ENCODE peak calls at places on chromosome 1, in six cellular contexts. T, J, B, W, Z and I are unnamed samples.
A peak's percentile ranks its signal among the peaks of the same experiment; 100 is the strongest.

GRCh38 chr1:62720946-62721554 is 32.9 kb upstream of the DOCK7 start:
- DNase-seq in T (peak; percentile 52), J (no peak), B (no peak), W (no peak), Z (no peak), I (no peak)

GRCh38 chr1:26789953-26790352 is 2.2 kb downstream of the PIGV start:
- DNase-seq in T (no peak), J (no peak), B (no peak), W (no peak), Z (no peak), I (no peak)

GRCh38 chr1:115647919-115648597 is 6.3 kb downstream of the VANGL1 start:
- DNase-seq in T (no peak), J (no peak), B (no peak), W (no peak), Z (no peak), I (no peak)

GRCh38 chr1:220450927-220451326 is 77.0 kb upstream of the MARK1 start:
- DNase-seq in T (no peak), J (no peak), B (no peak), W (no peak), Z (no peak), I (no peak)

GRCh38 chr1:204149635-204150565 is 1.9 kb downstream of the ETNK2 start:
- DNase-seq in T (no peak), J (peak; percentile 34), B (peak; percentile 41), W (peak; percentile 71), Z (no peak), I (no peak)

GRCh38 chr1:216606047-216606637 is 117.1 kb downstream of the ESRRG start:
- DNase-seq in T (peak; percentile 46), J (no peak), B (no peak), W (no peak), Z (no peak), I (no peak)

GRCh38 chr1:230112131-230112701 is 45.2 kb downstream of the GALNT2 start:
- DNase-seq in T (peak; percentile 55), J (no peak), B (no peak), W (no peak), Z (no peak), I (no peak)

GRCh38 chr1:153400244-153400643 is 9.4 kb upstream of the S100A8 start:
- DNase-seq in T (no peak), J (no peak), B (no peak), W (no peak), Z (no peak), I (no peak)

GRCh38 chr1:43329995-43330751 is 7.4 kb upstream of the MPL start:
- DNase-seq in T (no peak), J (no peak), B (no peak), W (peak; percentile 84), Z (no peak), I (no peak)

GRCh38 chr1:222734740-222735139 is 2.3 kb upstream of the FAM177B start:
- DNase-seq in T (no peak), J (no peak), B (no peak), W (no peak), Z (no peak), I (no peak)

GRCh38 chr1:54397090-54397591 is 9.1 kb downstream of the SSBP3 start:
- DNase-seq in T (no peak), J (peak; percentile 65), B (no peak), W (peak; percentile 69), Z (no peak), I (no peak)

DNA sequence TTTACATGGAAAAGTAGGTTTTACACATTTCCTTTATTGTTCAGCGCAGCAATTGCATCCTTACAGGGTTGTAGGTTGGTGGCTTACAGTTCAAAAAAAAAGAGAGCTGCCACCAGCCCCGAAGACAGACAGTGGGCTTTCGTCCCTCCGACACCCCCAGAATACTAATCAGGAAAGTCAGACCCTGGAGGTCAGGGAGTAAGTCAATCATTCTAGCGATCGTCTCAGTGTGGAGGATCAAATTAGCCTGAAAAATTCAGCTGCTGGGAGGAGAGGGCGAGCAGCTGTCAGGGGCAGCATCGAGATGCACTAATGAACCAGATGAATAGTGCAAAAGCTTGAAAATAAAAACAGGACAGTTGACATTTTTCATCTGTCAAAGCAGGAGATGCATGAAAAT is 138.4 kb downstream of the NEK7 start:
- DNase-seq in T (no peak), J (no peak), B (no peak), W (no peak), Z (no peak), I (no peak)
- H3K4me1 ChIP-seq in T (peaks cover 17% of the 10 kb centered on the region), J (peaks cover 4% of the 10 kb centered on the region), B (no peaks in the 10 kb centered on the region), W (peaks cover 12% of the 10 kb centered on the region), Z (no peaks in the 10 kb centered on the region), I (no peaks in the 10 kb centered on the region)

GRCh38 chr1:226064168-226064815 is 1.8 kb downstream of the H3-3A start:
- DNase-seq in T (no peak), J (peak; percentile 36), B (peak; percentile 53), W (no peak), Z (no peak), I (no peak)

GRCh38 chr1:226060976-226061792 is 1.3 kb upstream of the H3-3A start:
- DNase-seq in T (peak; percentile 20), J (no peak), B (no peak), W (no peak), Z (no peak), I (no peak)

GRCh38 chr1:226061793-226062557 is 541 bp upstream of the H3-3A start:
- DNase-seq in T (peak; percentile 90), J (peak; percentile 85), B (no peak), W (no peak), Z (peak; percentile 33), I (no peak)

GRCh38 chr1:226063362-226064167 is 1.0 kb downstream of the H3-3A start:
- DNase-seq in T (peak; percentile 71), J (peak; percentile 44), B (peak; percentile 64), W (peak; percentile 89), Z (peak; percentile 54), I (no peak)

DNA sequence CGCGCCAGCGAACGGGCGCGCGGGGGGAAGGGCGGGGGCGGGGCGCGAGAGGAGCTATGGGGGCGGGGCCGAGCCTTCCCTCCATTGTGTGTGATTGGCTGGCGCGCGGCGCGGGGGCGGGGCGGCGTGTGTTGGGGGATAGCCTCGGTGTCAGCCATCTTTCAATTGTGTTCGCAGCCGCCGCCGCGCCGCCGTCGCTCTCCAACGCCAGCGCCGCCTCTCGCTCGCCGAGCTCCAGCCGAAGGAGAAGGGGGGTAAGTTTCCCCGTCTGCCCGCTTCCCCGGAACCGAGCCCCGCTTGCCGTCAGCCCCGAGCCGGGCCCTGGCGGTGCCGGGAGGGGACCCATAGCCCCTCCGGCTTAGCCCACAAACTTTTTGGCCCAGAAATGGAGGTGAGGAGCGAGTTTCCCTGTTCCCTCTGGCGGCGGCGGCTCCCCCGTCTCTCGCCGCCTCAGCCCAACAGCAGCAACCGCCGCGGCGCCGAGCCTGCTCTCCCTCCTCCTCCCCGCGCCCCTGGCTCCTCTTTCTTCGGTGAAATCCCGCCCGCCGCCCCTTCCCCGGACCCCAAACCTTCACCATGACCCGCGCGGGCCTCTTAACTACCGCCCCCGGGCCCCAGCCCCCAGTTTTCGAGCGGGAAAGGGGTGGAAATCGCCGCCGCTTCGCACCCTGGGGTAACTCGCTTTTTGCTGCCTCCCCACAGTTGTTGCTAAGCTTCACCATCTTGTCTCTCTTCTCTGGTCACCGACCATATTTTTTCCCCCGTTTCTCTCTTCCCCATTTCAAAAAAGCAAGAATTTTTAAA is at the start of gene H3-3A:
- DNase-seq in T (peak; percentile 98), J (peak; percentile 99), B (peak; percentile 99), W (peak; percentile 99), Z (peak; percentile 98), I (no peak)
- H3K4me1 ChIP-seq in T (peaks cover 31% of the 10 kb centered on the region), J (peaks cover 34% of the 10 kb centered on the region), B (peaks cover 48% of the 10 kb centered on the region), W (peaks cover 63% of the 10 kb centered on the region), Z (peaks cover 43% of the 10 kb centered on the region), I (no peaks in the 10 kb centered on the region)

GRCh38 chr1:9763914-9764313 is 59.9 kb downstream of the CLSTN1 start:
- DNase-seq in T (no peak), J (no peak), B (no peak), W (peak; percentile 4), Z (no peak), I (no peak)
- H3K4me1 ChIP-seq in T (peaks cover 8% of the 10 kb centered on the region), J (no peaks in the 10 kb centered on the region), B (no peaks in the 10 kb centered on the region), W (peaks cover 29% of the 10 kb centered on the region), Z (no peaks in the 10 kb centered on the region), I (peaks cover 3% of the 10 kb centered on the region)

DNA sequence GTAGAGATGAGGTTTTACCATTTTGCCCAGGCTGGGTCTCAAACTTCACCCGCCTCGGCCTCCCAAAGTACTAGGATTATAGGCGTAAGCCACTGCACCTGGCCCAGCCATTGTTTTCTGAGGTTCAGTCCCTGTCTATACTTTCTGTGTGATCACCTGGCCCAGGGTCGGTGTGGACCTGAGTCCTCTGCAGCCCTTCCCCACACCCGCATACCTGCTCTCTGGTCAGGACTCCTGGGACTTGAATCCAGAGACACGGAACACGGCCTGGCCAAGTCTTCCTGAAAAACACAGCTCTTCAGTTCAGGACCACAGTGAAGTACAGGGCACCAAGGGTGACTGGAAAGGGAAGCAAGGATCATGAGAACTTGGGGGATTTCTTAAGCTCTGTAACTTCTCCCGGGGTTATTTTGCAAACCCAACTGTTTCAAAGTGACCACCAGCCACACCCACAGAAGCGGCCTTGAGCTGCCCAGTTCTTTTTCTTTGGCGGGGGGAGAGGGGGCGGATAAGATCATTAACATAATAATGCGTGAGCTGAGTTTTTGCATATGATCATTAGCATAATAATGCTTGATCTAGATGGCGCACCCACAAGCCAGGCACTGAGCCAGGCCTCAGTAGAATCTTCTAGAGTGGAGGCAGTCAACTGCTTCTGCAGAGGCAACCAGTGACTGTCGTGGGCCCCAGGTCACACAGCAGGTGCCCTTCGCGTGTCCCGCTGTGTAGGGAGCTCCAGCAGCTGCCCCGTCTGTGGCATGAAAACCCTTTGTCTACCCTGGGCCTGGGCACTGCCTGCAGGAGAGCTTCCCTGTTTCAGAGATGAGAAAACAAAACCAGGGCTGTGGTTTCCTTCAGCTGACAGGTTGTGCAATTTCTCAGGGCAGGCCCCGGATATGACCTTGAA is 1.7 kb upstream of the NADK start:
- DNase-seq in T (no peak), J (peak; percentile 75), B (peak; percentile 77), W (peak; percentile 93), Z (peak; percentile 64), I (no peak)
- H3K4me1 ChIP-seq in T (peaks cover 23% of the 10 kb centered on the region), J (peaks cover 77% of the 10 kb centered on the region), B (peaks cover 75% of the 10 kb centered on the region), W (peaks cover 96% of the 10 kb centered on the region), Z (peaks cover 71% of the 10 kb centered on the region), I (peaks cover 10% of the 10 kb centered on the region)